ENCODE peak calls at places on chromosome 6, in ten cellular contexts. One of them, this sample, is unnamed.

GRCh38 chr6:108203189-108204119 is 37.6 kb downstream of the NR2E1 start:
- DNase-seq in breast epithelium: no peak
- DNase-seq in suprapubic skin: no peak
- DNase-seq in spleen: no peak
- DNase-seq in HCT116: no peak
- DNase-seq in stomach: no peak
- DNase-seq in endothelial cell of umbilical vein: no peak
- DNase-seq in prostate gland: no peak
- DNase-seq in GM12878: peak
- DNase-seq in HL-60: no peak
- DNase-seq in this sample: no peak

GRCh38 chr6:24931752-24932691 is 3.7 kb downstream of the RIPOR2 start:
- DNase-seq in spleen: peak
- DNase-seq in stomach: no peak
- DNase-seq in suprapubic skin: no peak
- DNase-seq in HL-60: no peak
- DNase-seq in breast epithelium: no peak
- DNase-seq in HCT116: no peak
- DNase-seq in endothelial cell of umbilical vein: peak
- DNase-seq in prostate gland: no peak
- DNase-seq in GM12878: peak
- DNase-seq in this sample: no peak

GRCh38 chr6:153129873-153130514 is 1.1 kb downstream of the RGS17 start:
- DNase-seq in GM12878: no peak
- DNase-seq in prostate gland: no peak
- DNase-seq in breast epithelium: no peak
- DNase-seq in endothelial cell of umbilical vein: peak
- DNase-seq in suprapubic skin: no peak
- DNase-seq in stomach: no peak
- DNase-seq in HL-60: no peak
- DNase-seq in HCT116: no peak
- DNase-seq in spleen: peak
- DNase-seq in this sample: no peak

GRCh38 chr6:11413728-11414127 is 123.8 kb upstream of the TMEM170B start:
- DNase-seq in HCT116: no peak
- DNase-seq in spleen: no peak
- DNase-seq in prostate gland: no peak
- DNase-seq in HL-60: no peak
- DNase-seq in GM12878: no peak
- DNase-seq in stomach: no peak
- DNase-seq in suprapubic skin: no peak
- DNase-seq in endothelial cell of umbilical vein: no peak
- DNase-seq in breast epithelium: no peak
- DNase-seq in this sample: no peak

GRCh38 chr6:12010635-12011275 is 1.4 kb upstream of the HIVEP1 start:
- DNase-seq in GM12878: no peak
- DNase-seq in stomach: peak
- DNase-seq in suprapubic skin: peak
- DNase-seq in spleen: peak
- DNase-seq in HL-60: peak
- DNase-seq in HCT116: no peak
- DNase-seq in prostate gland: peak
- DNase-seq in endothelial cell of umbilical vein: no peak
- DNase-seq in breast epithelium: peak
- DNase-seq in this sample: peak

GRCh38 chr6:56685102-56685733 is 42.5 kb upstream of the DST start:
- DNase-seq in suprapubic skin: no peak
- DNase-seq in HL-60: no peak
- DNase-seq in spleen: no peak
- DNase-seq in prostate gland: no peak
- DNase-seq in breast epithelium: no peak
- DNase-seq in stomach: no peak
- DNase-seq in endothelial cell of umbilical vein: no peak
- DNase-seq in HCT116: no peak
- DNase-seq in GM12878: no peak
- DNase-seq in this sample: no peak

GRCh38 chr6:153048631-153049030 is 46.1 kb upstream of the MTRF1L start:
- DNase-seq in breast epithelium: no peak
- DNase-seq in HCT116: no peak
- DNase-seq in prostate gland: no peak
- DNase-seq in spleen: no peak
- DNase-seq in suprapubic skin: no peak
- DNase-seq in HL-60: no peak
- DNase-seq in endothelial cell of umbilical vein: no peak
- DNase-seq in stomach: no peak
- DNase-seq in GM12878: no peak
- DNase-seq in this sample: no peak

GRCh38 chr6:132063738-132064137 is 112.6 kb upstream of the CCN2 start:
- DNase-seq in stomach: no peak
- DNase-seq in GM12878: no peak
- DNase-seq in endothelial cell of umbilical vein: peak
- DNase-seq in HCT116: peak
- DNase-seq in prostate gland: no peak
- DNase-seq in spleen: no peak
- DNase-seq in suprapubic skin: no peak
- DNase-seq in breast epithelium: no peak
- DNase-seq in HL-60: no peak
- DNase-seq in this sample: no peak

GRCh38 chr6:29995346-29995777 is 53.0 kb downstream of the HLA-A start:
- DNase-seq in endothelial cell of umbilical vein: peak
- DNase-seq in HL-60: peak
- DNase-seq in prostate gland: no peak
- DNase-seq in suprapubic skin: no peak
- DNase-seq in spleen: no peak
- DNase-seq in HCT116: no peak
- DNase-seq in breast epithelium: no peak
- DNase-seq in stomach: no peak
- DNase-seq in GM12878: no peak
- DNase-seq in this sample: no peak

GRCh38 chr6:109229536-109229935 is 134.2 kb downstream of the CEP57L1 start:
- DNase-seq in stomach: peak
- DNase-seq in HCT116: no peak
- DNase-seq in HL-60: no peak
- DNase-seq in GM12878: no peak
- DNase-seq in endothelial cell of umbilical vein: no peak
- DNase-seq in prostate gland: peak
- DNase-seq in suprapubic skin: no peak
- DNase-seq in breast epithelium: no peak
- DNase-seq in spleen: no peak
- DNase-seq in this sample: peak

GRCh38 chr6:119346450-119346849 is 3.1 kb downstream of the MAN1A1 start:
- DNase-seq in breast epithelium: no peak
- DNase-seq in GM12878: no peak
- DNase-seq in HCT116: no peak
- DNase-seq in spleen: no peak
- DNase-seq in suprapubic skin: no peak
- DNase-seq in endothelial cell of umbilical vein: no peak
- DNase-seq in prostate gland: no peak
- DNase-seq in stomach: no peak
- DNase-seq in HL-60: no peak
- DNase-seq in this sample: no peak

GRCh38 chr6:108168501-108168979 is 2.7 kb downstream of the NR2E1 start:
- DNase-seq in GM12878: no peak
- DNase-seq in spleen: peak
- DNase-seq in prostate gland: no peak
- DNase-seq in HCT116: no peak
- DNase-seq in stomach: peak
- DNase-seq in suprapubic skin: no peak
- DNase-seq in HL-60: peak
- DNase-seq in endothelial cell of umbilical vein: no peak
- DNase-seq in breast epithelium: no peak
- DNase-seq in this sample: peak

DNA sequence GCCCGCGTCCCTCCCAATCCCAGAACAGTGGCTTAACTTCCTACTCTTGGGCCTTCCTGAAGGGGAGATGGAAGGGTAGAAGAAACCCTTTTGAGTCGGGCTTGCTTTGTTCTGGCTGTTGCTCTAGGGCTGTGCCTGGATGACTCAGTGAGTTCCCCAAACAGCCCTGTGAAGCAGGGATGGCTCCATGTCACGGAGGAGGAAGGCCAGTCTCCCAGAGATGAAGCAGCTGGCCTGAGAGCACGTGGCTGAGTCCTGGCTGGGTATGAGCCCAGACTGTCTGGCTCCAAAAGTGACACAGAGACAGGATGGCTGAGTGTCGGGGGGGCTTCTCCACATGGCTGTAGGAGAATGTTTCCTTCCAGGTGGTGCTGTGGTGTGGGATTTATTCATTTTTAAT is 4.6 kb downstream of the SYTL3 start:
- DNase-seq in HL-60: peak
- DNase-seq in HCT116: no peak
- DNase-seq in endothelial cell of umbilical vein: no peak
- DNase-seq in suprapubic skin: no peak
- DNase-seq in spleen: peak
- DNase-seq in GM12878: no peak
- DNase-seq in breast epithelium: no peak
- DNase-seq in stomach: peak
- DNase-seq in prostate gland: no peak
- DNase-seq in this sample: peak
- TF ChIP-seq POLR2AphosphoS5 in HL-60: no peak
- TF ChIP-seq POLR2AphosphoS5 in HCT116: peak
- TF ChIP-seq POLR2AphosphoS5 in endothelial cell of umbilical vein: no peak
- TF ChIP-seq POLR2AphosphoS5 in suprapubic skin: no peak
- TF ChIP-seq POLR2AphosphoS5 in spleen: peak
- TF ChIP-seq POLR2AphosphoS5 in GM12878: no peak
- TF ChIP-seq POLR2AphosphoS5 in breast epithelium: no peak
- TF ChIP-seq POLR2AphosphoS5 in stomach: peak
- TF ChIP-seq POLR2AphosphoS5 in prostate gland: peak
- TF ChIP-seq POLR2AphosphoS5 in this sample: peak

GRCh38 chr6:27902335-27903314 is 9.6 kb downstream of the OR2B2 start:
- DNase-seq in suprapubic skin: peak
- DNase-seq in stomach: peak
- DNase-seq in prostate gland: peak
- DNase-seq in breast epithelium: peak
- DNase-seq in HL-60: peak
- DNase-seq in HCT116: peak
- DNase-seq in spleen: peak
- DNase-seq in endothelial cell of umbilical vein: peak
- DNase-seq in GM12878: peak
- DNase-seq in this sample: peak
- TF ChIP-seq POLR2AphosphoS5 in suprapubic skin: peak
- TF ChIP-seq POLR2AphosphoS5 in stomach: peak
- TF ChIP-seq POLR2AphosphoS5 in prostate gland: peak
- TF ChIP-seq POLR2AphosphoS5 in breast epithelium: peak
- TF ChIP-seq POLR2AphosphoS5 in HL-60: peak
- TF ChIP-seq POLR2AphosphoS5 in HCT116: no peak
- TF ChIP-seq POLR2AphosphoS5 in spleen: peak
- TF ChIP-seq POLR2AphosphoS5 in endothelial cell of umbilical vein: no peak
- TF ChIP-seq POLR2AphosphoS5 in GM12878: no peak
- TF ChIP-seq POLR2AphosphoS5 in this sample: no peak

GRCh38 chr6:43143235-43144124 is 27.6 kb upstream of the SRF start:
- DNase-seq in spleen: peak
- DNase-seq in prostate gland: peak
- DNase-seq in stomach: peak
- DNase-seq in GM12878: no peak
- DNase-seq in HL-60: peak
- DNase-seq in endothelial cell of umbilical vein: peak
- DNase-seq in suprapubic skin: peak
- DNase-seq in breast epithelium: peak
- DNase-seq in HCT116: peak
- DNase-seq in this sample: peak
- TF ChIP-seq POLR2AphosphoS5 in spleen: peak
- TF ChIP-seq POLR2AphosphoS5 in prostate gland: peak
- TF ChIP-seq POLR2AphosphoS5 in stomach: peak
- TF ChIP-seq POLR2AphosphoS5 in GM12878: no peak
- TF ChIP-seq POLR2AphosphoS5 in HL-60: no peak
- TF ChIP-seq POLR2AphosphoS5 in endothelial cell of umbilical vein: peak
- TF ChIP-seq POLR2AphosphoS5 in suprapubic skin: no peak
- TF ChIP-seq POLR2AphosphoS5 in breast epithelium: peak
- TF ChIP-seq POLR2AphosphoS5 in HCT116: no peak
- TF ChIP-seq POLR2AphosphoS5 in this sample: peak

GRCh38 chr6:98976674-98977365 is 29.1 kb upstream of the FBXL4 start:
- DNase-seq in GM12878: no peak
- DNase-seq in HL-60: peak
- DNase-seq in endothelial cell of umbilical vein: no peak
- DNase-seq in breast epithelium: no peak
- DNase-seq in spleen: no peak
- DNase-seq in prostate gland: no peak
- DNase-seq in suprapubic skin: no peak
- DNase-seq in HCT116: no peak
- DNase-seq in stomach: no peak
- DNase-seq in this sample: no peak
- TF ChIP-seq POLR2AphosphoS5 in GM12878: no peak
- TF ChIP-seq POLR2AphosphoS5 in HL-60: peak
- TF ChIP-seq POLR2AphosphoS5 in endothelial cell of umbilical vein: no peak
- TF ChIP-seq POLR2AphosphoS5 in breast epithelium: no peak
- TF ChIP-seq POLR2AphosphoS5 in spleen: no peak
- TF ChIP-seq POLR2AphosphoS5 in prostate gland: no peak
- TF ChIP-seq POLR2AphosphoS5 in suprapubic skin: no peak
- TF ChIP-seq POLR2AphosphoS5 in HCT116: no peak
- TF ChIP-seq POLR2AphosphoS5 in stomach: no peak
- TF ChIP-seq POLR2AphosphoS5 in this sample: no peak

DNA sequence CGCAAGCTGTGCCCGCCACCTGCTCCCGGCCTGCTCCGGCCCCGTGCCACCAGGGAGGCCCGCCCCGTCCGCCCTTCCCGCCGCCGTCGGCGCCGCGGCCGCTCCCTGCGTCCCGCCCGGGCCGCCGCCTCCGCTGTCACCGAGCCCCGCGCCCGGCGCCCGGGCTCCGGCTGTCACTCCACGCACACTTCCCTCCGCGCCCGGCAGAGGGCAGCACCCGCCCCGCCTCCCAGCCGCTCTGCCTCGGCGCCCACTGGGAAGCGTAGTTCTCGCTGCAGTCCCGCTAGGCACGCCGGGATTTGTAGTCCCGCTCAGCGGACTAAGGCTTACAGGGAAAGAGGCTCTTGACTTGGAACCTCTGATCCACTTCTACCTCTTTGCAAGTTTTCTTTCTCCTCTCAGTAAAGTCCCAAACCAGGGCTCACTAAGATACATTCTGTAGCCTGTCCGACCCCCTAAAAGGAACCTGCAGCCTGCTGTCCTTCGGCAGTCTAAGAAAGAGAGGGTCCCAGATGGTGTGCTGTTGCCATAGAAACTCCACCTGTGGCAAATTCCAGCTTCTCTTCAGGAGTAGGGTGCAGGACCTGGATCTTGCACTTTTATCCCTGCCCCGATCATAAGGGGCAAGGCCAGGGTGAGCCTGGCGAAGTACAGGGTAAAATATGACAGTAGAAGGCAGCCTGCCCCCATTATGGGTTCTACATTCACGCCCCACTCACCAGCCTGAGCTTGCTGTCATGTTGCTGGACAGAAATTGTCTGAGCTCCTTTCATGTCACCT is at the start of gene TFEB:
- DNase-seq in HL-60: peak
- DNase-seq in suprapubic skin: peak
- DNase-seq in endothelial cell of umbilical vein: peak
- DNase-seq in breast epithelium: peak
- DNase-seq in GM12878: no peak
- DNase-seq in spleen: peak
- DNase-seq in prostate gland: peak
- DNase-seq in stomach: peak
- DNase-seq in HCT116: peak
- DNase-seq in this sample: peak
- TF ChIP-seq POLR2AphosphoS5 in HL-60: no peak
- TF ChIP-seq POLR2AphosphoS5 in suprapubic skin: no peak
- TF ChIP-seq POLR2AphosphoS5 in endothelial cell of umbilical vein: no peak
- TF ChIP-seq POLR2AphosphoS5 in breast epithelium: peak
- TF ChIP-seq POLR2AphosphoS5 in GM12878: no peak
- TF ChIP-seq POLR2AphosphoS5 in spleen: peak
- TF ChIP-seq POLR2AphosphoS5 in prostate gland: peak
- TF ChIP-seq POLR2AphosphoS5 in stomach: peak
- TF ChIP-seq POLR2AphosphoS5 in HCT116: no peak
- TF ChIP-seq POLR2AphosphoS5 in this sample: peak

This sample was measured in transverse colon.